ENCODE peak calls at places on chromosome X, in nine cellular contexts. K, P, V, Q, Y, Z, J, N and G are unnamed samples.

GRCh38 chrX:100895365-100896075 is 21.4 kb upstream of the NOX1 start:
- DNase-seq in K (peak), P (no peak), V (peak), Q (no peak), Y (no peak), Z (no peak), J (no peak), N (no peak), G (no peak)

GRCh38 chrX:134752558-134752957 is 94.3 kb upstream of the PLAC1 start:
- DNase-seq in K (no peak), P (no peak), V (no peak), Q (no peak), Y (no peak), Z (no peak), J (no peak), N (no peak), G (no peak)

GRCh38 chrX:3044671-3045070 is 3.4 kb downstream of the ARSF start:
- DNase-seq in K (no peak), P (no peak), V (no peak), Q (no peak), Y (no peak), Z (no peak), J (no peak), N (no peak), G (no peak)

GRCh38 chrX:39758791-39759525 is 338.8 kb downstream of the BCOR start:
- DNase-seq in K (no peak), P (no peak), V (no peak), Q (no peak), Y (no peak), Z (no peak), J (no peak), N (no peak), G (no peak)

GRCh38 chrX:154751669-154752271 is 893 bp upstream of the GAB3 start:
- DNase-seq in K (no peak), P (no peak), V (no peak), Q (no peak), Y (no peak), Z (no peak), J (no peak), N (no peak), G (no peak)

GRCh38 chrX:37712458-37712857 is 26.9 kb downstream of the XK start:
- DNase-seq in K (no peak), P (no peak), V (no peak), Q (no peak), Y (no peak), Z (no peak), J (no peak), N (no peak), G (no peak)

GRCh38 chrX:39258331-39258730 is 457.1 kb downstream of the MID1IP1 start:
- DNase-seq in K (peak), P (no peak), V (no peak), Q (no peak), Y (no peak), Z (no peak), J (no peak), N (no peak), G (no peak)

GRCh38 chrX:103051260-103051789 is 12.6 kb downstream of the BEX1 start:
- DNase-seq in K (no peak), P (no peak), V (no peak), Q (no peak), Y (no peak), Z (no peak), J (no peak), N (no peak), G (no peak)

GRCh38 chrX:78103656-78104446 is at the start of gene PGK1:
- DNase-seq in K (peak), P (peak), V (peak), Q (peak), Y (peak), Z (peak), J (peak), N (peak), G (no peak)

GRCh38 chrX:23885803-23886202 is 21.9 kb downstream of the APOO start:
- DNase-seq in K (peak), P (no peak), V (no peak), Q (no peak), Y (no peak), Z (no peak), J (no peak), N (no peak), G (no peak)

GRCh38 chrX:69357293-69357692 is 146.8 kb upstream of the NALF2 start:
- DNase-seq in K (no peak), P (no peak), V (no peak), Q (no peak), Y (no peak), Z (no peak), J (no peak), N (no peak), G (no peak)

GRCh38 chrX:17590892-17591740 is 146.2 kb upstream of the SCML1 start:
- DNase-seq in K (peak), P (no peak), V (peak), Q (no peak), Y (peak), Z (peak), J (no peak), N (peak), G (no peak)

GRCh38 chrX:87679849-87680248 is 162.2 kb downstream of the KLHL4 start:
- DNase-seq in K (no peak), P (no peak), V (no peak), Q (no peak), Y (no peak), Z (no peak), J (no peak), N (no peak), G (no peak)

GRCh38 chrX:150051096-150051495 is 112.8 kb upstream of the EOLA2 start:
- DNase-seq in K (no peak), P (no peak), V (no peak), Q (no peak), Y (no peak), Z (no peak), J (no peak), N (no peak), G (no peak)

GRCh38 chrX:13733506-13733905 is 914 bp downstream of the TRAPPC2 start:
- DNase-seq in K (peak), P (no peak), V (no peak), Q (no peak), Y (no peak), Z (no peak), J (no peak), N (no peak), G (no peak)

GRCh38 chrX:56615282-56615681 is 51.9 kb downstream of the UBQLN2 start:
- DNase-seq in K (no peak), P (no peak), V (no peak), Q (no peak), Y (no peak), Z (no peak), J (no peak), N (no peak), G (no peak)

GRCh38 chrX:131830400-131831184 is 192.5 kb upstream of the STK26 start:
- DNase-seq in K (peak), P (no peak), V (peak), Q (no peak), Y (peak), Z (peak), J (peak), N (peak), G (peak)

GRCh38 chrX:23945206-23945605 is 37.4 kb downstream of the CXorf58 start:
- DNase-seq in K (no peak), P (no peak), V (no peak), Q (no peak), Y (no peak), Z (no peak), J (no peak), N (no peak), G (no peak)

GRCh38 chrX:70049406-70049805 is 332 bp downstream of the AWAT2 start:
- DNase-seq in K (no peak), P (no peak), V (no peak), Q (no peak), Y (no peak), Z (no peak), J (no peak), N (no peak), G (no peak)

GRCh38 chrX:140766024-140766611 is 56.6 kb downstream of the LINC00632 start:
- DNase-seq in K (peak), P (no peak), V (peak), Q (no peak), Y (peak), Z (no peak), J (no peak), N (peak), G (no peak)

GRCh38 chrX:107979534-107979933 is 2.6 kb downstream of the TEX13B start:
- DNase-seq in K (no peak), P (no peak), V (no peak), Q (no peak), Y (no peak), Z (no peak), J (no peak), N (no peak), G (no peak)

GRCh38 chrX:72569786-72570185 is 2.9 kb downstream of the HDAC8 start:
- DNase-seq in K (peak), P (no peak), V (no peak), Q (no peak), Y (no peak), Z (no peak), J (no peak), N (no peak), G (no peak)

GRCh38 chrX:129797251-129797906 is 17.6 kb downstream of the SASH3 start:
- DNase-seq in K (no peak), P (no peak), V (no peak), Q (no peak), Y (no peak), Z (no peak), J (no peak), N (no peak), G (no peak)

GRCh38 chrX:2875798-2876399 is 47.2 kb downstream of the GYG2 start:
- DNase-seq in K (no peak), P (no peak), V (peak), Q (no peak), Y (no peak), Z (no peak), J (no peak), N (no peak), G (no peak)

GRCh38 chrX:141642979-141643378 is 53.5 kb downstream of the SPANXA2 start:
- DNase-seq in K (peak), P (no peak), V (no peak), Q (no peak), Y (no peak), Z (no peak), J (no peak), N (no peak), G (no peak)

GRCh38 chrX:6227445-6227820 is 1.2 kb downstream of the NLGN4X start:
- DNase-seq in K (no peak), P (no peak), V (no peak), Q (no peak), Y (peak), Z (no peak), J (no peak), N (no peak), G (no peak)

GRCh38 chrX:45274576-45274975 is 73.9 kb upstream of the DIPK2B start:
- DNase-seq in K (peak), P (no peak), V (no peak), Q (no peak), Y (no peak), Z (no peak), J (no peak), N (no peak), G (no peak)

GRCh38 chrX:39527045-39527444 is 570.7 kb downstream of the BCOR start:
- DNase-seq in K (peak), P (no peak), V (peak), Q (no peak), Y (no peak), Z (no peak), J (no peak), N (no peak), G (no peak)

GRCh38 chrX:100980608-100981497 is 11.3 kb downstream of the ARL13A start:
- DNase-seq in K (peak), P (no peak), V (no peak), Q (no peak), Y (no peak), Z (peak), J (no peak), N (peak), G (no peak)

GRCh38 chrX:118726887-118727685 is at the start of gene IL13RA1:
- DNase-seq in K (peak), P (no peak), V (peak), Q (no peak), Y (peak), Z (peak), J (peak), N (peak), G (no peak)

GRCh38 chrX:134460861-134461218 is 875 bp downstream of the HPRT1 start:
- DNase-seq in K (peak), P (no peak), V (peak), Q (no peak), Y (no peak), Z (no peak), J (no peak), N (no peak), G (no peak)

GRCh38 chrX:152656087-152656486 is 18.4 kb downstream of the GABRQ start:
- DNase-seq in K (no peak), P (no peak), V (no peak), Q (no peak), Y (no peak), Z (no peak), J (no peak), N (no peak), G (no peak)

GRCh38 chrX:47623540-47624027 is 3.9 kb upstream of the SYN1 start:
- DNase-seq in K (peak), P (no peak), V (peak), Q (no peak), Y (peak), Z (peak), J (peak), N (no peak), G (no peak)

GRCh38 chrX:31366076-31366475 is 294.2 kb upstream of the FTHL17 start:
- DNase-seq in K (no peak), P (no peak), V (no peak), Q (no peak), Y (no peak), Z (no peak), J (no peak), N (no peak), G (peak)

GRCh38 chrX:29215251-29215650 is 628.0 kb downstream of the IL1RAPL1 start:
- DNase-seq in K (no peak), P (no peak), V (no peak), Q (no peak), Y (no peak), Z (no peak), J (no peak), N (no peak), G (no peak)

GRCh38 chrX:153857348-153857903 is 27.1 kb upstream of the PDZD4 start:
- DNase-seq in K (no peak), P (no peak), V (peak), Q (no peak), Y (no peak), Z (peak), J (no peak), N (no peak), G (no peak)

GRCh38 chrX:397575-397974 is 10.9 kb upstream of the PPP2R3B start:
- DNase-seq in K (peak), P (no peak), V (no peak), Q (no peak), Y (peak), Z (no peak), J (no peak), N (no peak), G (no peak)

GRCh38 chrX:112759512-112759911 is 79.8 kb upstream of the LHFPL1 start:
- DNase-seq in K (no peak), P (no peak), V (no peak), Q (no peak), Y (no peak), Z (no peak), J (no peak), N (no peak), G (peak)

DNA sequence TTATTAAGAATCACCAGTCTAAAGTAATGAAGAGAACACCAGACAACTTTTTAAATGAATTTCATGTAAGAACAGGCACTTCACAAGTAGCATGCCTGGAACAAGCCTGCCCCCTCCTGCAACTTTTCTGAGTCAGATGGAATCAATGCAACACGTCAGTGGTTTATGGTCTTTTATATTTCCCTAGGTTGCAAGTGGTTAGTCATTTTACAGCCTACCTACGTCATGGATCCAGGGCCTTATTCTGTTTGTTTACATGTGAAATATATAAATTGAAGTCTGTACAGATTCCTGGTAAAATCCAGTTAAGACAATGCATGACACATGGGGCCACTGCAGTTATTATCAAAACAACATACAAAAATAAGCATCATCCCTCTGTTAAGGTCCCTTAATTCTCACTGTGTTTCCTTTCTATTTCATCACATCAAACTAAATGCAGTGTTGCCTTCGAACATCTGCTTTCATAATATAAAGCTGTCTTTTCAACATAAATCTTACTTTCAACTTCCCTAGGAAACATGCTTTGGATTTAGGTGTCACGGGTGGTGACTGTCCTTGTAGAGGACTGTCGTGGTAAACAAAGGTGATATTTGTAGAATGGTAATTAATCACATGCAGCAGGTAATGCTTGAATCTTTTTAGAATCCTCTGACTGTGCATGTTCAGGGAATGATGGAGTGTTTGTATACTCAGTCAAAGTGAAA is 309.3 kb downstream of the FRMPD4 start:
- DNase-seq in K (peak), P (no peak), V (no peak), Q (peak), Y (no peak), Z (no peak), J (no peak), N (no peak), G (no peak)
- TF ChIP-seq CTCF in K (peak), P (no peak), V (no peak), Q (peak), Y (no peak), Z (no peak), J (no peak), N (no peak), G (peak)

DNA sequence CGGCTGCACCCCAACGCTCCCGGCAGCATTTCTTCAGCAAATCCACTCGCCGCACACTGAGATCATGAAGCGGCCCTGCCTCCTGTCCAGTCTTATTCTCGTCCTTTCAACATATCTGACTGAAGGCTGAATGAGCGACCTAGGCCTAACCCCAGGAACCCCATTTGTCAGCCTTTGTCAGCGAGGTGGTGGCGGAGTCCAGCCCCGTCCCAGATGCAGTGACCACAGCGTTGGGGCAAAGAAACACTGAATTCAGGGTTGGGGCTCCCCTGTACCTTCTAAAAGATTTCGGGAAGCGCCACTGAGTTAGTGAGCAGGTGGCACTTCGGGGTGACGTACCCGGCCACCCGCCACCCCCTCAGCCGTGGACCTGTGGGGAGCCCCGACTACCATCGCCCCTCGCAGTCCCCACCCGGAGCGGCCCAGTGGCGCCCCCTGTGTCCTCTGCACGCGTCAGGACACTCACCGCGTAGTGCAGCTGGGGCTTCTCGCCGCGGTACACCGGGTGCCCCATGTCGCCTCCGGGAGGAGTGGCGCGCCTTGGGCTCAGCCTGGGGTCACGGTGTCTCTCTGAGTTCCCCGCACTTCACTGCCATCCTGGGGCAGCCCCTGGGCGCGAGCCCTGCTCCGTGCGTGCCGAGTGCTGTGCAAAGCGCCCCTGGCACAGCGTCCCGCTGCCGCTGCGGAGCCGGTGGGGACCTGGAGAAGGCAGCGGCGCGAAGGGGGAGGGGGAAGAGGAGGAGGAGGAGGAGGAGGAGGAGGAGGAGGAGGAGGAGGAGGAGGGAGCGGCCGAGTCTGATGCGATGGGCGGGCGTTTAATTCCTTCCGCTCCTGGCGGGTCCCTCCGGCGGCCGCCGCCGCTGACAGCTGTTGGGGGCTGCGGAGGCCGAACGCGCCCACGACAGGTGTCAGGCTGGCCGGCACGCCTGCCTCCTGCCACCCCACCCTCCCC is 134.1 kb downstream of the AMELX start:
- DNase-seq in K (no peak), P (no peak), V (no peak), Q (no peak), Y (peak), Z (peak), J (no peak), N (no peak), G (no peak)
- TF ChIP-seq CTCF in K (peak), P (no peak), V (no peak), Q (peak), Y (peak), Z (peak), J (no peak), N (no peak), G (peak)

GRCh38 chrX:12349201-12349600 is 210.9 kb downstream of the FRMPD4 start:
- DNase-seq in K (no peak), P (no peak), V (no peak), Q (no peak), Y (no peak), Z (no peak), J (no peak), N (no peak), G (no peak)
- TF ChIP-seq CTCF in K (no peak), P (no peak), V (no peak), Q (no peak), Y (no peak), Z (no peak), J (no peak), N (no peak), G (no peak)

GRCh38 chrX:115894087-115894486 is 276.5 kb upstream of the AGTR2 start:
- DNase-seq in K (no peak), P (no peak), V (peak), Q (no peak), Y (no peak), Z (no peak), J (no peak), N (peak), G (no peak)

GRCh38 chrX:115892056-115892708 is 278.4 kb upstream of the AGTR2 start:
- DNase-seq in K (no peak), P (no peak), V (no peak), Q (no peak), Y (no peak), Z (no peak), J (no peak), N (peak), G (no peak)

GRCh38 chrX:115895678-115896329 is 274.7 kb upstream of the AGTR2 start:
- DNase-seq in K (no peak), P (no peak), V (no peak), Q (no peak), Y (no peak), Z (no peak), J (no peak), N (no peak), G (no peak)

GRCh38 chrX:115896362-115896761 is 274.2 kb upstream of the AGTR2 start:
- DNase-seq in K (no peak), P (no peak), V (no peak), Q (no peak), Y (no peak), Z (no peak), J (no peak), N (peak), G (no peak)

DNA sequence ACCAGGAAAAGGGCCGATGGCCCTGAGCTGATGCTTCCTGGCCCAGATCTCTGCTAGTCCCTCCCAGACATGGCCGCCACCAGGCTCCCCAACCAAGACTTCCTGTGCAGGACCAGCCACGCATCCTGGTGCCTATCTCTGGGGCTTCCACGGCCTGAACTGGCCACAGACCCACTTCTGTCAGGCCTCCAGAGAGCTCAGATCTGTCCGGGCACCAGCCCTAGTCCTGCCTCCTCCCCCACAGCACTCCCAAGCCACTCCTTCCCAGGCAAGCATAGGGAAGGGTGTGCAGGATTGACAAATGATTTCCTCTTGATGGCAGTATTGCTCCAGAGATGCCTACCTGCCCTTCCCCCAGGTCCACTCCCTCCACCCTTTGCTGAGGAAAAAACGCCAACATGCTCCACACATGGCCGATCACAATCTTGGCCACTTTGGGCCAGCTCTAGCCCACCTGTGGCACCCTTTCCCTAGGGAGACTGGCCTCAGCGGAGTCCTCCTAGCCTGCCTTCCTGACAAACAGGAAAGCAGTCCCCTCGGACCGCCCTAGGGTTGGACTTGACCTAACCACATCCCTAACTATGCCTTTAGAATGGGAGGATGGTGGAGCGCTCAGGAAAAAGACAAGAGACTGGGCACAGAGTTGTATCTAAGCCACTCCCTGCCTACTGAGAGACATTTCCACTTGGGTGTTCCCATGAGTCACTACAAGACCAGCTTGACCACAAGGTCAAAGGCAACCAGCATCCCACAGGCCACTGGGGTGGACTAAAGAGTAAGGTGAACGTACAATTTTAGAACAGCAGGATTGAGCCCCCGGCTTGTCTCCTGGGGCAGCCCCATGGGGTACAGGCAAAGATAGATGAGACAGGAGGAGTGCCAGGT is 277.5 kb upstream of the AGTR2 start:
- DNase-seq in K (no peak), P (no peak), V (peak), Q (no peak), Y (no peak), Z (peak), J (no peak), N (peak), G (peak)
- TF ChIP-seq CTCF in K (no peak), P (no peak), V (no peak), Q (no peak), Y (no peak), Z (peak), J (no peak), N (peak), G (peak)